ENCODE peak calls at places on chromosomes 11 and 22, in six cellular contexts. D is stimulated activated CD4-positive, alpha-beta T cell treated with anti-CD3 and anti-CD28 coated beads, TNF-alpha, amount 100 ng/mL, for 48 hours; R is posterior cingulate gyrus; H is NCI-H1105 treated with DMSO at 0.1 percent for 48 hours; O is tibial artery; E is anterior cingulate cortex. K is an unnamed sample.

GRCh38 chr11:32184057-32185055 is 93.5 kb downstream of the RCN1 start:
- DNase-seq in D (no peak), O (no peak), R (no peak), H (no peak), E (no peak), K (no peak)

GRCh38 chr11:4436424-4436823 is 12.7 kb upstream of the OR52K2 start:
- DNase-seq in D (no peak), E (no peak), O (no peak), H (no peak), R (no peak), K (no peak)

GRCh38 chr11:125275905-125276634 is 111.5 kb downstream of the PKNOX2 start:
- DNase-seq in H (peak; percentile 95), E (no peak), R (no peak), D (no peak), O (no peak), K (no peak)

GRCh38 chr11:64381350-64381749 is 22.4 kb downstream of the RPS6KA4 start:
- DNase-seq in O (no peak), H (no peak), D (no peak), R (no peak), E (no peak), K (no peak)

GRCh38 chr11:29773656-29774264 is 243.1 kb downstream of the KCNA4 start:
- DNase-seq in E (no peak), H (no peak), O (no peak), D (no peak), R (no peak), K (no peak)

GRCh38 chr22:20937031-20937793 is 20.0 kb downstream of the CRKL start:
- DNase-seq in E (no peak), D (no peak), R (no peak), O (no peak), H (no peak), K (no peak)

GRCh38 chr22:35835998-35836691 is 118.5 kb downstream of the APOL5 start:
- DNase-seq in E (no peak), R (no peak), D (no peak), O (no peak), H (peak; percentile 93), K (no peak)

GRCh38 chr11:76801736-76802135 is 18.6 kb downstream of the TSKU start:
- DNase-seq in E (no peak), H (no peak), O (no peak), R (no peak), D (no peak), K (no peak)

GRCh38 chr11:58965246-58965985 is 26.1 kb downstream of the GLYATL1 start:
- DNase-seq in E (no peak), H (no peak), R (no peak), D (no peak), O (no peak), K (no peak)

GRCh38 chr11:69215784-69216415 is 60.2 kb downstream of the SMIM38 start:
- DNase-seq in R (no peak), O (peak; percentile 25), E (no peak), D (no peak), H (no peak), K (peak; percentile 84)